ENCODE peak calls at places on chromosomes 5 and 9, in five cellular contexts. J, Z, B, D and F are unnamed samples.
A peak's percentile ranks its signal among the peaks of the same experiment; 100 is the strongest.

GRCh38 chr9:83569326-83569725 is 31.1 kb upstream of the FRMD3 start:
- DNase-seq in Z (no peak), J (no peak), B (no peak), D (no peak), F (no peak)

GRCh38 chr9:75200892-75201470 is 112.7 kb downstream of the OSTF1 start:
- DNase-seq in B (no peak), J (no peak), D (peak; percentile 47), Z (peak; percentile 22), F (peak; percentile 61)

GRCh38 chr9:130912932-130913598 is 16.5 kb upstream of the QRFP start:
- DNase-seq in B (no peak), D (no peak), J (no peak), Z (peak; percentile 67), F (no peak)

GRCh38 chr5:112275671-112276070 is 143.4 kb downstream of the EPB41L4A start:
- DNase-seq in Z (no peak), B (no peak), D (no peak), J (no peak), F (no peak)

GRCh38 chr5:51816427-51816826 is 433.2 kb downstream of the ISL1 start:
- DNase-seq in D (no peak), J (no peak), Z (no peak), B (no peak), F (no peak)

GRCh38 chr5:154316223-154316967 is 125.9 kb downstream of the GALNT10 start:
- DNase-seq in D (no peak), Z (no peak), B (no peak), J (no peak), F (no peak)

GRCh38 chr9:121783523-121784507 is 132.4 kb downstream of the DAB2IP start:
- DNase-seq in Z (no peak), B (no peak), J (peak; percentile 58), D (no peak), F (no peak)

GRCh38 chr9:120894404-120895226 is 17.6 kb upstream of the PHF19 start:
- DNase-seq in D (no peak), J (peak; percentile 56), Z (peak; percentile 22), B (no peak), F (no peak)

GRCh38 chr9:130471411-130472183 is 26.8 kb downstream of the ASS1 start:
- DNase-seq in D (no peak), B (no peak), J (no peak), Z (no peak), F (no peak)

GRCh38 chr9:126953089-126953809 is 38.7 kb downstream of the RALGPS1 start:
- DNase-seq in J (no peak), D (no peak), B (no peak), Z (no peak), F (no peak)

GRCh38 chr5:65100846-65101678 is 332.3 kb downstream of the CWC27 start:
- DNase-seq in D (peak; percentile 66), J (peak; percentile 76), B (no peak), Z (peak; percentile 69), F (peak; percentile 22)

GRCh38 chr9:6467006-6467625 is 54.1 kb downstream of the UHRF2 start:
- DNase-seq in J (no peak), D (no peak), Z (no peak), B (no peak), F (no peak)

GRCh38 chr9:113525208-113525607 is 61.7 kb downstream of the RGS3 start:
- DNase-seq in J (no peak), Z (no peak), D (no peak), B (no peak), F (no peak)

GRCh38 chr5:78562001-78562400 is 86.6 kb downstream of the LHFPL2 start:
- DNase-seq in Z (no peak), J (no peak), B (no peak), D (no peak), F (no peak)

GRCh38 chr5:170917113-170917512 is 55.3 kb downstream of the RANBP17 start:
- DNase-seq in J (no peak), Z (no peak), D (no peak), B (no peak), F (no peak)

GRCh38 chr5:137791387-137791786 is 37.2 kb upstream of the HNRNPA0 start:
- DNase-seq in B (no peak), J (no peak), Z (no peak), D (no peak), F (no peak)

GRCh38 chr5:75281716-75282465 is 45.2 kb upstream of the ANKRD31 start:
- DNase-seq in D (peak; percentile 49), J (no peak), B (no peak), Z (no peak), F (peak; percentile 81)
- TF ChIP-seq ATF3 in D (no peak), J (no peak), B (no peak), Z (no peak), F (no peak)

GRCh38 chr5:89277791-89278190 is 394.8 kb upstream of the MEF2C start:
- DNase-seq in D (no peak), B (no peak), Z (no peak), J (no peak), F (no peak)
- TF ChIP-seq ATF3 in D (no peak), B (no peak), Z (no peak), J (no peak), F (no peak)

GRCh38 chr5:74227081-74227480 is 413.4 kb downstream of the ENC1 start:
- DNase-seq in D (no peak), J (no peak), Z (no peak), B (no peak), F (no peak)

GRCh38 chr5:74233571-74233970 is 407.0 kb downstream of the ENC1 start:
- DNase-seq in J (no peak), Z (no peak), B (no peak), D (no peak), F (no peak)

GRCh38 chr5:74233091-74233490 is 407.4 kb downstream of the ENC1 start:
- DNase-seq in J (no peak), D (no peak), B (no peak), Z (no peak), F (no peak)

GRCh38 chr5:74232281-74232680 is 408.2 kb downstream of the ENC1 start:
- DNase-seq in J (no peak), Z (no peak), B (no peak), D (no peak), F (no peak)

DNA sequence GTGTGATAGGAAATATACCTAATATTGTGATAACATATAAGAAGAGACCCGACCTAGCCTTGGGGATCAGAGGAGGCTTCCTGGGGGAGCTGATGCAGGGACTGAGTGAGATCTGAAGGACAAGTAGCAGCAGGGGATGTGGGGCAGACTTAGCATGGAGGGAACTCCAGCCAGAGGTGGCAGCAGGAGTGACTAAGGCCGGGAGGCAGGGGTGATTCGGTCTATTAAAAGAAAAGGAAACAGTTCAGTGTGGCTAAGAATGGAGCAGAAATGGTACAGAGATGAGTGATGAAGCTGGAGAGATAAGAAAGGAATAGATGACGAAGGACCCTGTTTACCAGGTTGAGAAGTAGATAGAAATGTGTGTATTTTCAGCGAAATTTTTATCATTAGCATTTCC is 408.8 kb downstream of the ENC1 start:
- DNase-seq in D (no peak), Z (no peak), J (no peak), B (no peak), F (no peak)
- TF ChIP-seq ATF3 in D (no peak), Z (no peak), J (no peak), B (no peak), F (no peak)

GRCh38 chr9:86142973-86143372 is 43.6 kb upstream of the GOLM1 start:
- DNase-seq in B (no peak), J (no peak), Z (no peak), D (no peak), F (no peak)
- TF ChIP-seq ATF3 in B (no peak), J (no peak), Z (no peak), D (no peak), F (no peak)

DNA sequence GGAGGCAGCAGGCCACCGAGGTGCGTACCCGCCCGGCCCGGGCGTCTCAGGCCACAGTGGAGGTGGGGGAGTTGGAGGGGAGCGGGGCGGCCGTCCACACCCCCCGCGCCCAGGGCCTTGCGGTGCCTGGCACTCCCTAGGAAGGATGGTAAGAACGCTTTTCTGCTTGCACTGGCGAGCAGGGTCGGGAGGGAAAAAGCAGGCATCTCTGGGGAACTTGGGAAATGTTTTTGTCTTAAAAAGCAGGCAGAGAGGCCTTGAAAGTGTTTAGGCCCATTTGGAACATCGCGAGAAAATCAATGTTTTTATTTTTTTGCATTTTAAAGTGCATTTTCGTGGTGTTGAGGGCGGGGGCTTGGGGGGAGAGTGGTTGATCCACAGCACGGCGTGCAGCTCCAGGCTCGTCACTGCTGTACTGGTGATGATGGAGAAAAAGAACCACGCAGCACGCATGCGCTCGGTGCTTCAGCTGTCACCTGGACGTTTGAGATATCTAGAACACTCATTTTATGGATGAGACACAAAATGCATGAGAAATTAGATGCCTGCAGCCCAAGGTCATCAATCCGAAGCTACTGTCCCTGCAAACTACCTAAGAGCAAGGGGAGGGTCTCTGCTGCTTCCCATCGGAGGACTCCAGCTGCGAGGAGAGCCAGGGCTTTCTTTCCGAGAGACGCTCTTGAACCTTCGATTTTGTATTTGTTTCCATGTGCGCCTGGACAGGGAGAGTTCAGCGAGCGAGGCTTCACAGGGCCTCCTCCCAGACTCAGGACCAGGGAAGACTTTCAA is 2.2 kb downstream of the DMRT2 start:
- DNase-seq in Z (no peak), D (no peak), B (no peak), J (no peak), F (no peak)
- TF ChIP-seq ATF3 in Z (no peak), D (no peak), B (no peak), J (no peak), F (no peak)

GRCh38 chr5:139726248-139726647 is 69.4 kb upstream of the PSD2 start:
- DNase-seq in B (no peak), D (no peak), J (no peak), Z (no peak), F (no peak)
- TF ChIP-seq ATF3 in B (no peak), D (no peak), J (no peak), Z (no peak), F (no peak)

GRCh38 chr9:111484564-111484878 is 338 bp upstream of the ECPAS start:
- DNase-seq in B (no peak), D (no peak), Z (no peak), J (no peak), F (no peak)

GRCh38 chr9:111483862-111484563 is at the start of gene ECPAS:
- DNase-seq in Z (peak; percentile 87), D (peak; percentile 74), B (no peak), J (peak; percentile 71), F (peak; percentile 63)

GRCh38 chr9:111482656-111483418 is 1.3 kb downstream of the ECPAS start:
- DNase-seq in J (peak; percentile 75), B (no peak), D (peak; percentile 57), Z (peak; percentile 77), F (no peak)

GRCh38 chr9:111483419-111483861 is 743 bp downstream of the ECPAS start:
- DNase-seq in J (no peak), D (peak; percentile 6), B (no peak), Z (peak; percentile 72), F (no peak)

GRCh38 chr9:111481885-111482636 is 2.1 kb downstream of the ECPAS start:
- DNase-seq in J (no peak), Z (peak; percentile 30), B (no peak), D (peak; percentile 62), F (no peak)
- TF ChIP-seq ATF3 in J (no peak), Z (peak; percentile 6), B (no peak), D (no peak), F (no peak)